ENCODE peak calls at places on chromosomes 12 and 14, in four cellular contexts. K is psoas muscle, R is IMR-90, G is sigmoid colon. A is an unnamed sample.

GRCh38 chr12:65099182-65099581 is 21.9 kb downstream of the WIF1 start:
- DNase-seq in K (no peak), G (no peak), R (no peak), A (peak)

GRCh38 chr14:55711171-55711811 is 131.3 kb downstream of the KTN1 start:
- DNase-seq in K (no peak), G (no peak), R (peak), A (no peak)

GRCh38 chr14:25622752-25623151 is 572.8 kb upstream of the STXBP6 start:
- DNase-seq in R (no peak), K (no peak), G (no peak), A (no peak)

GRCh38 chr12:99983721-99984258 is 946 bp downstream of the ANKS1B start:
- DNase-seq in K (no peak), G (no peak), R (no peak), A (no peak)

GRCh38 chr12:116614194-116614885 is 55.2 kb downstream of the MAP1LC3B2 start:
- DNase-seq in K (no peak), G (no peak), R (peak), A (no peak)

GRCh38 chr12:20629414-20630156 is 65.5 kb upstream of the SLCO1C1 start:
- DNase-seq in R (peak), K (peak), G (no peak), A (no peak)

GRCh38 chr12:104573-105081 is 38.1 kb downstream of the IQSEC3 start:
- DNase-seq in K (no peak), R (no peak), G (peak), A (peak)

GRCh38 chr14:69259531-69260245 is at the start of gene GALNT16:
- DNase-seq in G (no peak), R (peak), K (peak), A (no peak)

GRCh38 chr12:4246116-4246515 is 27.4 kb upstream of the CCND2 start:
- DNase-seq in R (no peak), G (no peak), K (no peak), A (no peak)

GRCh38 chr12:19144985-19145384 is 15.5 kb downstream of the PLEKHA5 start:
- DNase-seq in K (no peak), R (no peak), G (no peak), A (no peak)

GRCh38 chr12:26715232-26715631 is 117.8 kb downstream of the ITPR2 start:
- DNase-seq in R (no peak), K (no peak), G (no peak), A (no peak)

DNA sequence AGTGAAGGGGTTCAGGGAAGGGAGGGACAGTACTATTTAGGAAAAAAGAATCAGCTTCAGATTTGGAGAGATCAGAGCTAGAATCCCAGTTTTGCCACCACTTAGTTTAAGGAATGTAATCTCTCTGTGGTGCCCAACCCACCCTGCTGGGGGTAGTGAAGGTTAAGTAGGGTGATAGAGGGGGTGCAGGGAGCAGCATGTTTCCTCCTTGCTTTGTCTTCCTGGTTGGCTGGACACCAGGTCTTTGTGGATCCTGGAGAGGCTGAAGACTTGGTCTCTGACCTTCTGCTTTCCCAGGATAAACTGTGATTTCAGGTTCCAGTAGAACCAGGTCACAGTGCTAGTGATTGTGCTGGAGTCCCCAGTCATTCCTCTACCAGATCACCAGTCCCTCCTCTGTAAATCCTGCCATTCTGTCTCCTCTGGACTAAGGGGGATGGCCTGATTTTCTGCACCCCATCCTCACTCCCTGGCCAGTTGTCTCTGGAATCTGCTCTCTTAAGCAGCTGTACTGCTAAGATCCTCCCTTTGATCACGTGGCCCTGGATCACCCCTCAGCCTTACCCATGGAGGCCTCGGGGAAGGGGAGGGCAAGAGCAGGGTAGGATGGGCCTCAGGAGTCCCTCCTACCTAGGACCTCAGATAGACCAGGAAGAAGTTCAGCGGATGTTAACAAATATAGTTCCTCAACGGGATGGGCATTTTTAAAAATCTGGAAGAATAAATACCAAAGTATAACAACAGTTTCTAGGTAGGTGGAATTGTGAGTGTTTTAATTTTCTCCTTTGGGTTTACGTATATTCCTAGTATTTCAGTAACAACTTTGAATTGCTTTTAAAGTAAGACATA is 3.1 kb downstream of the MAP3K12 start:
- DNase-seq in R (peak), K (no peak), G (peak), A (no peak)
- H3K4me3 ChIP-seq in R (no peak), K (peak), G (no peak), A (no peak)

GRCh38 chr12:31317471-31318397 is 8.2 kb downstream of the SINHCAF start:
- DNase-seq in R (no peak), K (no peak), G (no peak), A (peak)
- H3K4me3 ChIP-seq in R (peak), K (peak), G (peak), A (peak)

GRCh38 chr12:122869207-122869973 is 26.5 kb downstream of the VPS37B start:
- DNase-seq in K (no peak), R (no peak), G (peak), A (no peak)

GRCh38 chr12:122872815-122873361 is 23.0 kb downstream of the VPS37B start:
- DNase-seq in R (no peak), G (peak), K (no peak), A (no peak)

GRCh38 chr12:122871851-122872785 is 23.8 kb downstream of the VPS37B start:
- DNase-seq in K (no peak), G (peak), R (peak), A (no peak)

GRCh38 chr12:122870163-122870842 is 25.6 kb downstream of the VPS37B start:
- DNase-seq in G (peak), R (no peak), K (no peak), A (no peak)

DNA sequence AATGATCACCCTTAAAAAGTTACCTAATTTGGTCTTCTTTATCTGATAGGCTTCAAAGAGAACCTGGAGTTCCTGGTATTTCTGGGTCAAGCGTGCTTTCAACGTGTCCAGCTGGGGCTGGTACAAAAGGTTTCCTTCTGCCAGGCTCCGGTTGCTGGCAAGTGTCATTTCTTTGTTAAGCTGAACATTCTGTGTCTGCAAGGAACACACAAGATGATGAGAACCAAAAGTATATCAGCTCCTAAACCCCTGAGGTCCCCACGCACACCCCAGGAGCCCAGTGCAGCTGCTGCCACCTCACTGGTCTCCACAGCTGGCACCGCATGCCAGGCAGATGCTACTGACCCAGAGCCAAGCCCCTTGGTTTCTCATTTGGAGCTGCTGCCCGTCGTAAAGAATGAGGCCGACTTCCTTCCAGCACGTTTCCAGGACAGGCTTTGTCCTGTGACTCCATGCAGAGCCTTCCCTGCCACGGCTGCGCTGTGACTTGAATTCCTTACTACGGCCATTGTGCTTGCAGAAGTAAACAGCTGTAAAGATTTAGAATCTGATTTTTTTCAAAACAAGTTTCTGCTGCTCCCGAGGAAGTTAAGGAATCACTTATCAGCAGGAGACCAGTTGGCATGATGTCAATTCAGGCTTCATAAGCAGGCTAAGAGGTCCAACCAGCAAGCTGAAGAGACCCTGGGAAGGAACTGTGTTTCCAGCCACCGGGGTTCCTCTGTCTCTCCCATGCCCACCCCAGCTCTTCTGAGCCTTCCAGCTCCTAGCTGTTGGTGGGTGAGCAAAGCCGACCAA is 24.9 kb downstream of the VPS37B start:
- DNase-seq in R (peak), G (peak), K (no peak), A (no peak)
- H3K4me3 ChIP-seq in R (no peak), G (peak), K (peak), A (no peak)

GRCh38 chr12:121087467-121088207 is 45.0 kb upstream of the P2RX7 start:
- DNase-seq in G (no peak), K (no peak), R (no peak), A (peak)
- H3K4me3 ChIP-seq in G (no peak), K (no peak), R (no peak), A (no peak)

DNA sequence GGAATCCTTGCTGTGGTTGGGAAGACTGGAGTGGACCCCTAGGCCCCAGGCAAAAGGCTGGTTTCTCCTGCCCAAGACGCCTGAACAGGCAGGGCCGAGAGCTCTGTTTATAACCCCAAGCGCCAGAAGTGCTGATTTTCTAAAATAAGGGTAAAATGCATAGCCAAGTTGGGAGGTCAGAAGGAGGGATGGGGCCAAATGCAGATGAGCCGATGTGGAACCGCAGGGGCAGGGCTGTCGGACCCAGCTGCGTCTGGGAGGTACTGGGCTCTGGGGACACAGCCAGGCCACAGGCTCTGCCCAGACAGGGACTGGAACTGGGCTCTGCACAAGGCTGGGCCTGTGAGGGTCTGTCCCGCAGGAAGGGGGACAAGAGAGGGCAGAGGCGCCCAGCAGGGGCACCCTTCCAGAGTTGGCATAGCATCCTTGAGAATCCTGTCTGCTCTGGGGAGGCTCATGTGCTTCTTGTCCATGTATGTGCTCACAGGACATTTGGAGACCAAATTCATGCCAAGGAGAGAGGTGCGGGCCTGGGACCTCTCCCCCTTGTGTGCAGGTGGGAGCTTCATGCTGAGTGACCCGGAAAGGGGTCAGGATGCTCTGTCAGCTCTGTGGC is 49.1 kb downstream of the JAG2 start:
- DNase-seq in K (no peak), G (no peak), R (no peak), A (no peak)
- H3K4me3 ChIP-seq in K (no peak), G (no peak), R (no peak), A (no peak)

GRCh38 chr14:96393292-96393691 is 1.4 kb downstream of the AK7 start:
- DNase-seq in K (no peak), G (no peak), R (no peak), A (no peak)
- H3K4me3 ChIP-seq in K (no peak), G (no peak), R (no peak), A (no peak)

DNA sequence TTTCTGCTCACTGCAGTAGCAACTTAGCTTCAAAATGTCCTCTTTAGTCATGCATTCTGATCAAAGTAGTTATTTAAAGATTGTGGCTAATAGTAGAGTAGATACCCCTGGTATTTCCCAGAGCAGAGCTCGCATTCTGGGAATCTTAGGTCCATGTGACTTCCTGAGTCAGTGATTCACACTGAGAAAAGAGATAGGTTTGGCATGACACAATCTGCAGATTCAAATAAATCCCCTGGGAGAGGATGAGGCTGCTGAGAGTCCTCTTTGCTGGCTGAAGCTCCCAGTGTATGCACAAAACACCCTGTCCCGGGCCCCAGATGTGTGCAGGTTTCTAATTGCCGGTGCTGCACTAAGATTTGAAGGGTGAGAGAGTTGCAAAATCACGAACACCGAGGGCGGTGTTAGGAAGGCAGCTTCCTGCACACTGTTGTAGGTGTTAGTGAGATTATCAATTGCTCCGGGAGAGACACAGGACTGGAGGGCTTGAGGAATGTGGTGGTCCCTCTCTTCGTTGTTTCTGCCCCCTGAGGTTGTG is 233.2 kb downstream of the NRXN3 start:
- DNase-seq in K (no peak), R (no peak), G (no peak), A (no peak)
- H3K4me3 ChIP-seq in K (no peak), R (no peak), G (no peak), A (no peak)

GRCh38 chr12:106646472-106646871 is 63.7 kb downstream of the RFX4 start:
- DNase-seq in R (no peak), G (no peak), K (no peak), A (no peak)

GRCh38 chr12:106648736-106649135 is 65.9 kb downstream of the RFX4 start:
- DNase-seq in K (no peak), R (no peak), G (no peak), A (no peak)

GRCh38 chr12:106645465-106646330 is 62.9 kb downstream of the RFX4 start:
- DNase-seq in R (no peak), K (no peak), G (no peak), A (no peak)

GRCh38 chr12:106645074-106645421 is 62.2 kb downstream of the RFX4 start:
- DNase-seq in K (peak), R (no peak), G (peak), A (no peak)

GRCh38 chr12:106647793-106648514 is 65.2 kb downstream of the RFX4 start:
- DNase-seq in R (no peak), G (no peak), K (no peak), A (no peak)
- H3K4me3 ChIP-seq in R (no peak), G (no peak), K (no peak), A (no peak)

GRCh38 chr12:120132863-120133385 is 16.4 kb upstream of the RAB35 start:
- DNase-seq in G (no peak), K (no peak), R (no peak), A (no peak)
- H3K4me3 ChIP-seq in G (no peak), K (no peak), R (no peak), A (no peak)

A was measured in Jurkat, Clone E6-1.